ENCODE peak calls at places on chromosomes 12 and 14, in four cellular contexts. A is HepG2, I is K562, R is GM12878. O is an unnamed sample.

GRCh38 chr12:25839470-25839869 is 119.0 kb upstream of the RASSF8 start:
- DNase-seq in A (no peak), I (no peak), R (no peak), O (no peak)

GRCh38 chr14:59439256-59440015 is 25.7 kb downstream of the GPR135 start:
- DNase-seq in A (no peak), I (no peak), R (no peak), O (no peak)

GRCh38 chr12:82040987-82041743 is 282.0 kb upstream of the PPFIA2 start:
- DNase-seq in A (no peak), I (no peak), R (no peak), O (no peak)

GRCh38 chr14:64212666-64213065 is 81.5 kb downstream of the ESR2 start:
- DNase-seq in A (no peak), I (no peak), R (no peak), O (no peak)

GRCh38 chr12:50062733-50063452 is 5.5 kb downstream of the ASIC1 start:
- DNase-seq in A (no peak), I (no peak), R (no peak), O (no peak)

GRCh38 chr14:31190717-31191263 is 16.8 kb downstream of the HECTD1 start:
- DNase-seq in A (no peak), I (no peak), R (no peak), O (no peak)

GRCh38 chr12:6116481-6117021 is 7.9 kb downstream of the VWF start:
- DNase-seq in A (peak; percentile 28), I (no peak), R (no peak), O (no peak)

GRCh38 chr14:49796025-49796424 is 28.1 kb downstream of the KLHDC2 start:
- DNase-seq in A (no peak), I (no peak), R (no peak), O (no peak)

GRCh38 chr12:127339065-127339464 is 927.9 kb upstream of the TMEM132C start:
- DNase-seq in A (no peak), I (no peak), R (no peak), O (no peak)

GRCh38 chr12:6161124-6161882 is 36.8 kb upstream of the VWF start:
- DNase-seq in A (no peak), I (no peak), R (no peak), O (no peak)

GRCh38 chr14:32826404-32827082 is 112.1 kb upstream of the NPAS3 start:
- DNase-seq in A (no peak), I (no peak), R (no peak), O (peak; percentile 17)

GRCh38 chr14:96962337-96962736 is 165.2 kb downstream of the VRK1 start:
- DNase-seq in A (no peak), I (no peak), R (no peak), O (no peak)

GRCh38 chr14:71243697-71244096 is 336.4 kb downstream of the PCNX1 start:
- DNase-seq in A (no peak), I (no peak), R (no peak), O (no peak)

GRCh38 chr14:25042362-25043299 is 7.3 kb downstream of the STXBP6 start:
- DNase-seq in A (peak; percentile 75), I (no peak), R (no peak), O (peak; percentile 24)

GRCh38 chr14:53186532-53186931 is 33.4 kb upstream of the DDHD1 start:
- DNase-seq in A (no peak), I (no peak), R (no peak), O (no peak)

GRCh38 chr12:124527861-124528561 is 39.4 kb downstream of the NCOR2 start:
- DNase-seq in A (no peak), I (no peak), R (no peak), O (no peak)

GRCh38 chr12:27277846-27278260 is 33.8 kb downstream of the STK38L start:
- DNase-seq in A (peak; percentile 60), I (no peak), R (peak; percentile 73), O (no peak)

GRCh38 chr12:53485955-53486729 is 13.1 kb downstream of the MAP3K12 start:
- DNase-seq in A (no peak), I (no peak), R (no peak), O (no peak)

GRCh38 chr12:29521951-29522350 is 24.5 kb upstream of the OVCH1 start:
- DNase-seq in A (no peak), I (no peak), R (no peak), O (no peak)

GRCh38 chr12:104975621-104976343 is 10.3 kb upstream of the NOPCHAP1 start:
- DNase-seq in A (no peak), I (no peak), R (no peak), O (no peak)

GRCh38 chr12:43069768-43070221 is 480.2 kb upstream of the PRICKLE1 start:
- DNase-seq in A (no peak), I (no peak), R (peak; percentile 3), O (no peak)

GRCh38 chr12:93108958-93109357 is 179.9 kb upstream of the EEA1 start:
- DNase-seq in A (no peak), I (no peak), R (no peak), O (no peak)

GRCh38 chr12:68823711-68824110 is 15.7 kb downstream of the MDM2 start:
- DNase-seq in A (no peak), I (no peak), R (no peak), O (no peak)

GRCh38 chr14:71155743-71156142 is 248.5 kb downstream of the PCNX1 start:
- DNase-seq in A (peak; percentile 30), I (no peak), R (no peak), O (no peak)

GRCh38 chr14:68140111-68140741 is 320.6 kb downstream of the RAD51B start:
- DNase-seq in A (peak; percentile 64), I (no peak), R (no peak), O (no peak)

GRCh38 chr14:55609681-55610080 is 29.7 kb downstream of the KTN1 start:
- DNase-seq in A (peak; percentile 13), I (no peak), R (no peak), O (no peak)

GRCh38 chr12:79174656-79175055 is 310.1 kb downstream of the SYT1 start:
- DNase-seq in A (peak; percentile 5), I (no peak), R (no peak), O (no peak)

GRCh38 chr14:94439453-94440057 is 13.0 kb downstream of the SERPINA11 start:
- DNase-seq in A (no peak), I (no peak), R (no peak), O (no peak)

GRCh38 chr12:106280101-106280500 is 22.4 kb upstream of the TCP11L2 start:
- DNase-seq in A (no peak), I (no peak), R (no peak), O (no peak)

GRCh38 chr12:106285993-106286392 is 16.5 kb upstream of the TCP11L2 start:
- DNase-seq in A (no peak), I (no peak), R (no peak), O (no peak)

GRCh38 chr12:106284294-106285105 is 18.0 kb upstream of the TCP11L2 start:
- DNase-seq in A (peak; percentile 91), I (no peak), R (no peak), O (no peak)

GRCh38 chr12:106281056-106281782 is 21.3 kb upstream of the TCP11L2 start:
- DNase-seq in A (no peak), I (no peak), R (no peak), O (no peak)

DNA sequence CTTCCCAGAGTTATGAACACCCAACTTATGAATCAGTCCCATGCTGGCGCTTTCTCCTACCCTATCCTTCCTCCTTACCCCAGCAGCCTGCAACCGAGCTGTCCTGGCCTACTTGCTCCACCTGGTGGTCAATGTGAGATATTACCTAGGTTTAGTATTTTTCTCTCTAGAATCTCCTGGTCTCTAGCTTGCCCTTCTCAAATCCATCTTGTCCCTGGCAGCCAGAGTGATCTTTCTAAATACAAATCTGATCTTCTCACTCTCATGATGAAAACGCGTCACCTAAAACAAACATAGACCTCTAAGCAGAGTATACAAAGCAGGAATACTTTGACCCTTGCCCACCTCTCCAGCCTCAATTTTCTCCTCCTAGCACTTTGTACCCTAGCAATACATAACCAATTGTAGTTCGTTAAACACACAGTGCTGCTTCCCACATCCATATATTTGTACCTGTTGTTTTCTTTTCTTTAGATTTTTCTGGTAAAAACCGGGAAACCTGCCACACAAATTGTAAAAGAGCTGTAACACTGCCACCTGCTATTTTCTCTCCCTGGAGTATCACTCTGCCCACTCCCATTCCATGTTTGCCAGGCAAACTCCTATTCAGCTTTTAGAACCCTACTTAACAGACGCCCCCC is 20.0 kb upstream of the TCP11L2 start:
- DNase-seq in A (peak; percentile 97), I (peak; percentile 71), R (no peak), O (peak; percentile 30)
- TF ChIP-seq CBFB in A (no peak), I (no peak), R (no peak), O (no peak)

DNA sequence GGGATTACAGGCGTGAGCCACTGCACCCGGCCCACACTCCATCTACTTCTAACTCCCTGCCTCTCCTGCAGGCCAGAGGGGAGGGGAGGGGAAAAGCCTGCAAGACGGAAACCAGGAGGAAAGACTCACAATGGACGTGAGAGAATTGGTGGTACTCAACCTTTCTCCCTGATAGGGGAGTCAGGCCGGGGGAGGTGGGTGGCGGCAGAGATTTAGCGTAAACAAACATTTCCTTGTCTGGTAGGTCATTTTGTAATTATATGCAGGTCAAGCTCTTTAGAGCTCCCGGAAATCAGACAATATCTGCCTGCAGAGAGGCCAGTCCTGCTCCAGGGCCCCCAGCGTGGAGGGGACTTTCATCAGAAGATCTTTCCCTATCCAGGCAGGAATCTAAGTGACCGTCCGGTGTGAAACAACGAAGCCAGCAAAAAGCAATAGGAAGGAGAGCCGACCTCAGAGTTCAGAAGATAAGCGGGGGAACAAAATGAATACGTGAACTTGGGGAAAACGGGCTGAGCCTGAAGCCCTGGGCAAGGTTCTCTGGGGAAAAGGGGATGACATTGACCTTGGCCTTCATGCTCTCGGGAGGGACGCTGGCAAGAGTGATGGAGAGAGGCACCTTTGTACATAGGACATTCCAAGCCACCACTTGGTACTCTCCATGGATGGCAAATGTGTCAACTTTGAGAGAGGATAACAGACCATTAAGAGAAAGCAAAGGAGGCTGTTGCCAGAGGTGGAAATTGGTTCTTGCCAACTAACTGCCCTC is 62.3 kb downstream of the SPRING1 start:
- DNase-seq in A (no peak), I (no peak), R (no peak), O (no peak)
- TF ChIP-seq ATF3 in A (no peak), I (no peak), R (no peak), O (no peak)

GRCh38 chr14:69692542-69693053 is 74.3 kb upstream of the SRSF5 start:
- DNase-seq in A (no peak), I (no peak), R (no peak), O (no peak)
- TF ChIP-seq CBFB in A (no peak), I (no peak), R (no peak), O (no peak)

GRCh38 chr12:48717252-48717695 is 767 bp upstream of the CCNT1 start:
- DNase-seq in A (no peak), I (no peak), R (peak; percentile 9), O (no peak)
- TF ChIP-seq ATF3 in A (no peak), I (no peak), R (no peak), O (no peak)

GRCh38 chr12:31597066-31597465 is 6.1 kb upstream of the DENND5B start:
- DNase-seq in A (no peak), I (no peak), R (no peak), O (no peak)

GRCh38 chr12:31590730-31591307 is at the start of gene DENND5B:
- DNase-seq in A (peak; percentile 50), I (peak; percentile 80), R (no peak), O (peak; percentile 67)

GRCh38 chr12:31599053-31599452 is 8.1 kb upstream of the DENND5B start:
- DNase-seq in A (no peak), I (no peak), R (peak; percentile 60), O (no peak)

GRCh38 chr12:31591308-31591901 is 469 bp upstream of the DENND5B start:
- DNase-seq in A (no peak), I (no peak), R (no peak), O (no peak)

DNA sequence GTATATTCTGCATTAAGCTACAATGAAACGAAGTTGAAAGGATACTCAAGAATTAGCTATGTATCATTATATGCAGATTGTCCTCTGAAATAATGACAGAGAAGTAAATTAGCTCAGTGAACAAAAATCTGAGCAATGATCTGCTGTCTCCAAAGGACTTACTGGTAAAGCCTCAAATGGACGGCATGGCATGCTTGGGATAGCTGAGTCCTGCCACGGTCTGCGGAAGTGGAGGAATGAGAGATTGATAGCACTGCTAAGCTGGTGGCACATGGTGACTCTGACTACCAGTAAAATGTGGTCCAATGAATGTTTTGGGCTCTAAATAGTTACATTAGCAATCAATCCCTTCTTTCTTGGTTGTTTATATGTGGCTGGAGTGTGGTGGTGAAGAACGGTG is 3.7 kb upstream of the DENND5B start:
- DNase-seq in A (no peak), I (no peak), R (no peak), O (no peak)
- TF ChIP-seq CBFB in A (no peak), I (no peak), R (no peak), O (no peak)

O was measured in WTC11.